ENCODE peak calls at places on chromosomes 4 and X, in seven cellular contexts. Z is fibroblast of lung, T is neuronal stem cell, K is OCI-LY7, D is IMR-90, M is GM23338, F is DND-41. P is an unnamed sample.

GRCh38 chrX:1904663-1905218 is 289.9 kb downstream of the ASMT start:
- DNase-seq in K (no peak), T (no peak), F (no peak), D (no peak), Z (no peak), M (no peak), P (no peak)

GRCh38 chrX:108230562-108230961 is 139.0 kb downstream of the ATG4A start:
- DNase-seq in T (no peak), Z (peak), D (no peak), F (no peak), K (no peak), M (no peak), P (no peak)

GRCh38 chrX:72050011-72050410 is 81.7 kb downstream of the RTL5 start:
- DNase-seq in T (no peak), F (no peak), Z (no peak), K (no peak), M (no peak), D (no peak), P (no peak)

GRCh38 chr4:53840643-53841042 is 223.8 kb downstream of the CHIC2 start:
- DNase-seq in F (no peak), T (no peak), Z (peak), M (no peak), K (no peak), D (peak), P (no peak)

GRCh38 chr4:176563591-176563990 is 229.1 kb downstream of the VEGFC start:
- DNase-seq in Z (peak), K (no peak), M (no peak), F (no peak), T (no peak), D (peak), P (no peak)

GRCh38 chr4:141548791-141549190 is 87.6 kb upstream of the IL15 start:
- DNase-seq in Z (peak), M (no peak), F (no peak), D (peak), K (no peak), T (no peak), P (no peak)

GRCh38 chr4:185304944-185305690 is 90.6 kb downstream of the LRP2BP start:
- DNase-seq in Z (peak), K (peak), M (peak), F (peak), T (peak), D (peak), P (peak)

GRCh38 chr4:79141530-79141929 is 184.3 kb downstream of the NAA11 start:
- DNase-seq in D (peak), F (peak), M (peak), Z (peak), K (no peak), T (peak), P (peak)

GRCh38 chrX:4579480-4579879 is 866.0 kb upstream of the PRKX start:
- DNase-seq in D (no peak), T (no peak), F (no peak), Z (no peak), M (no peak), K (no peak), P (no peak)

GRCh38 chrX:41478397-41478911 is 31.3 kb downstream of the NYX start:
- DNase-seq in T (no peak), F (no peak), K (no peak), M (peak), D (no peak), Z (peak), P (no peak)

DNA sequence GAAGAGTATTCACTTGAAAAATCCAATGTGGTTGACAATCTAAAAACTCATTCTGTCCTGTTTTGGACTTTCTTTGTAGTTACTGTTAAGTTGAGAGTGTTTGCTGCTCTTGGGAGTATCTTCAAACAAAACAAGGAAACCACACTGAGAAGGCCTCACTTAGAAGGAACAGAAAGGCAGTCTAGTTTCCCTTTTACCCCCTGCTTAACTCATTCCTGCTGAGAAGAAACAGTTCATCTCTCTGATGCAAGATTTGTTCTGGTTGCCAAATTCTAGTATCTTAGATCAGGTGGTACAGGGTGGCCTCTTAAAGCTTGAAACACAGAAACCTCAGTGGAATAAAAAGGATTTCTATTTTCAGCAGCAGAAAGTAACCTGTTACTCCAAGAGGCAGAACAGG is 41.4 kb downstream of the GUCY2F start:
- DNase-seq in T (no peak), D (no peak), M (no peak), Z (no peak), K (peak), F (peak), P (peak)
- H3K4me2 ChIP-seq in T (no peak), D (no peak), M (no peak), Z (no peak), K (no peak), F (no peak), P (peak)

GRCh38 chr4:123353656-123354055 is 42.9 kb upstream of the SPRY1 start:
- DNase-seq in Z (no peak), K (no peak), M (no peak), D (peak), F (no peak), T (no peak), P (no peak)

GRCh38 chr4:123352966-123353365 is 43.6 kb upstream of the SPRY1 start:
- DNase-seq in Z (no peak), F (no peak), D (no peak), M (no peak), K (no peak), T (no peak), P (no peak)

GRCh38 chr4:123351713-123352112 is 44.9 kb upstream of the SPRY1 start:
- DNase-seq in T (no peak), K (no peak), D (no peak), Z (no peak), M (no peak), F (no peak), P (no peak)

GRCh38 chr4:123350726-123351125 is 45.9 kb upstream of the SPRY1 start:
- DNase-seq in T (no peak), Z (no peak), D (no peak), M (no peak), F (no peak), K (no peak), P (no peak)

GRCh38 chr4:123352240-123352945 is 44.2 kb upstream of the SPRY1 start:
- DNase-seq in Z (peak), K (peak), D (peak), M (no peak), F (peak), T (no peak), P (no peak)
- H3K27ac ChIP-seq in Z (no peak), K (peak), D (no peak), M (no peak), F (no peak), T (no peak), P (no peak)

DNA sequence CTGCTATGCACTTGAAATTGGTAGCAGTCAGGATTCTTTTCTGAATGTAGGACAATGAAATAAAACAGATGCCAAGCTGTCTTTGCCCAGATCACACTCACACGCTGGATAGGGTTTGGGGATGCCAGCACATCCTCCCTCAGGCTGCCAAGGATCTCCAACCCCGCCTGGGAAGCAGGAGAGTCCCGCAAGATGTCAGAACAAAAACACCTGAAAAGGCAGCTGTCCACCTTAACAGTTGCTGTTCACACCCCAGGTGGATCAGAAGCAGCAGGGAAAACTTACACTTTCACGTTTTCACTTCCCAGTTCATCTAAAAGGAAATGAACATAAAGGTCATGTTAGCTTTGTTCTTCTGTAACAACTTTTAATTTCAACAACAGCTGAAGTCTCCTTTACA is 35.7 kb downstream of the TMEM154 start:
- DNase-seq in T (no peak), F (no peak), D (no peak), Z (no peak), M (no peak), K (peak), P (no peak)
- H3K4me2 ChIP-seq in T (no peak), F (no peak), D (no peak), Z (no peak), M (peak), K (peak), P (peak)

DNA sequence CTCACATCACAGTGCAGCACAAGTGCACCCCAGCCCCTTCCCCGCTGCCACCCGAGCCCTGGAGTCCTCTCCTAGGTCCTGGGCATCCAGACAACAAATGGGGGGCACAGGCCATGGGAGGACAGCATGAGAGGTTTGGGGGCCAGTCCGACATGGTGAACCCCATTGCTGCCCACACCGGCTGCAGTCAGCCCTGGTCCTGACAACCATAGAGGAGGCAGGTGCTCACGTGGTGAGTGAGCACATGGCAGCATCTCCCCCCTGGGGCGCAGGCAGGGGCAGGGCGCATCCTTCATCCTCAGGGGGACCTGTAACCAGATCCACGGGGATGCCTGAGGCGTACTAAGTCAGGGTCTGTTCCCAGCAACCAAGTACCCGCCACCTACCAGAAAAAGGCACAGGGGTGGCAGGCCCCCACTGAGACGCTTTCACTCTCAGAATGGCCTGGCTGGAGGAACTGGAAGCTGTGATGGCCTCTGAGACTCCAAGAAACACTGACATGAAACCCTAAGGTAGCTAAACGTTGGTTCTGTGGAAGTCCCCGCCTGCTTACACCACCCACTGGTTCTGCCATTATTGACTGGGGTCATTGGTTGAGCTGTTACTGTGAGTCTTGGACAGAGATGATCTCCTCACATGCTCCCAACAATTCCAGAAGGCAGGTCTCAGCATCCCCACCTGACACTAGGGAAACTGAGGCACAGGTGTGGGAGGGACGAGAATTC is 6.5 kb downstream of the ZFYVE28 start:
- DNase-seq in T (no peak), K (no peak), F (no peak), Z (no peak), M (no peak), D (no peak), P (no peak)
- H3K27ac ChIP-seq in T (no peak), K (no peak), F (no peak), Z (peak), M (peak), D (no peak), P (peak)

P was measured in MM.1S.